ENCODE peak calls at places on chromosomes 12 and 14, in seven cellular contexts. Y is B cell; X is dermis microvascular lymphatic vessel endothelial cell; D is activated CD4-positive, alpha-beta memory T cell treated with anti-CD3 and anti-CD28 coated beads, Interleukin-2, amount 10 ng/mL, durations not matched to agents 7 days and 5 days; K is naive thymus-derived CD8-positive, alpha-beta T cell; U is mucosa of descending colon; S is NCI-H510A treated with DMSO at 0.1 percent for 48 hours. A is an unnamed sample.

GRCh38 chr14:66910306-66910705 is 278.9 kb upstream of the GARIN2 start:
- DNase-seq in Y (no peak), X (no peak), D (no peak), K (no peak), U (no peak), S (no peak), A (no peak)

GRCh38 chr12:10385181-10385613 is 4.6 kb downstream of the KLRK1 start:
- DNase-seq in Y (no peak), X (peak; percentile 38), D (no peak), K (no peak), U (no peak), S (no peak), A (peak; percentile 94)

GRCh38 chr12:39103552-39104165 is 198.3 kb upstream of the CPNE8 start:
- DNase-seq in Y (peak; percentile 40), X (peak; percentile 65), D (no peak), K (peak; percentile 25), U (peak; percentile 48), S (no peak), A (peak; percentile 81)

GRCh38 chr14:89848165-89848564 is 106.4 kb downstream of the EFCAB11 start:
- DNase-seq in Y (no peak), X (no peak), D (no peak), K (no peak), U (no peak), S (no peak), A (no peak)

GRCh38 chr14:77529213-77529612 is 30.6 kb upstream of the ISM2 start:
- DNase-seq in Y (no peak), X (no peak), D (no peak), K (no peak), U (no peak), S (no peak), A (no peak)

GRCh38 chr12:121803861-121804416 is at the start of gene SETD1B:
- DNase-seq in Y (peak; percentile 70), X (peak; percentile 65), D (peak; percentile 62), K (peak; percentile 62), U (peak; percentile 66), S (peak; percentile 34), A (peak; percentile 18)

GRCh38 chr14:101814869-101815268 is 53.4 kb downstream of the PPP2R5C start:
- DNase-seq in Y (no peak), X (no peak), D (no peak), K (no peak), U (no peak), S (no peak), A (no peak)

GRCh38 chr14:22791302-22791701 is 23.9 kb downstream of the SLC7A7 start:
- DNase-seq in Y (no peak), X (no peak), D (no peak), K (no peak), U (no peak), S (no peak), A (peak; percentile 31)

A was measured in kidney glomerular epithelial cell.